ENCODE peak calls at places on chromosome 6, in five cellular contexts. R is astrocyte of the cerebellum, T is cardiac muscle cell, H is uterus, C is choroid plexus epithelial cell. D is an unnamed sample.

GRCh38 chr6:144202879-144203468 is 52.7 kb downstream of the STX11 start:
- DNase-seq in H (no peak), T (no peak), C (no peak), R (no peak), D (no peak)

GRCh38 chr6:1197309-1197708 is 114.6 kb upstream of the FOXQ1 start:
- DNase-seq in C (no peak), R (no peak), T (no peak), H (no peak), D (no peak)

GRCh38 chr6:51182884-51183283 is 364.2 kb downstream of the TFAP2B start:
- DNase-seq in H (no peak), R (no peak), T (no peak), C (no peak), D (no peak)

GRCh38 chr6:106163446-106163965 is 77.4 kb downstream of the PRDM1 start:
- DNase-seq in T (peak; percentile 39), H (peak; percentile 19), R (peak; percentile 50), C (peak; percentile 93), D (peak; percentile 38)

GRCh38 chr6:145278163-145278807 is 457.0 kb downstream of the EPM2A start:
- DNase-seq in H (no peak), R (no peak), T (no peak), C (peak; percentile 4), D (peak; percentile 23)

GRCh38 chr6:16721977-16722376 is 39.3 kb downstream of the ATXN1 start:
- DNase-seq in T (no peak), H (no peak), R (no peak), C (peak; percentile 65), D (no peak)

GRCh38 chr6:105507811-105508210 is 104.9 kb upstream of the PREP start:
- DNase-seq in H (no peak), C (no peak), T (no peak), R (no peak), D (no peak)

GRCh38 chr6:8237668-8238067 is 135.3 kb upstream of the EEF1E1 start:
- DNase-seq in C (no peak), R (no peak), H (no peak), T (peak; percentile 24), D (no peak)

GRCh38 chr6:46453221-46453620 is 38.0 kb downstream of the RCAN2 start:
- DNase-seq in H (no peak), R (peak; percentile 81), T (no peak), C (peak; percentile 85), D (peak; percentile 90)

GRCh38 chr6:159321267-159321666 is 152.1 kb downstream of the FNDC1 start:
- DNase-seq in C (no peak), T (no peak), H (no peak), R (no peak), D (no peak)

GRCh38 chr6:169145991-169146501 is 107.6 kb downstream of the THBS2 start:
- DNase-seq in H (no peak), T (no peak), R (no peak), C (peak; percentile 50), D (peak; percentile 56)

GRCh38 chr6:146850238-146850896 is 251.6 kb downstream of the ADGB start:
- DNase-seq in T (no peak), H (peak; percentile 19), C (peak; percentile 68), R (peak; percentile 24), D (no peak)

GRCh38 chr6:162627362-162627761 is 100.2 kb downstream of the PRKN start:
- DNase-seq in H (no peak), R (no peak), T (no peak), C (no peak), D (no peak)

GRCh38 chr6:125923371-125923877 is 33.1 kb upstream of the HINT3 start:
- DNase-seq in R (no peak), T (no peak), C (peak; percentile 56), H (no peak), D (no peak)

GRCh38 chr6:149560736-149561135 is 5.4 kb upstream of the GINM1 start:
- DNase-seq in C (peak; percentile 27), T (peak; percentile 13), R (no peak), H (no peak), D (no peak)

GRCh38 chr6:92635553-92636153 is 783.7 kb downstream of the EPHA7 start:
- DNase-seq in H (no peak), T (no peak), C (no peak), R (no peak), D (no peak)

GRCh38 chr6:8588176-8588575 is 152.8 kb upstream of the SLC35B3 start:
- DNase-seq in T (no peak), H (no peak), R (no peak), C (no peak), D (no peak)

GRCh38 chr6:165183071-165183470 is 126.3 kb downstream of the C6orf118 start:
- DNase-seq in C (no peak), H (no peak), R (no peak), T (no peak), D (no peak)
- H3K4me3 ChIP-seq in C (no peak overlapping the region), H (no peak overlapping the region), R (no peak overlapping the region), T (no peak overlapping the region), D (no peak overlapping the region)

GRCh38 chr6:134315974-134316391 is 1.9 kb downstream of the SGK1 start:
- DNase-seq in T (no peak), H (no peak), C (peak; percentile 40), R (no peak), D (no peak)
- H3K4me3 ChIP-seq in T (no peak overlapping the region), H (no peak overlapping the region), C (no peak overlapping the region), R (no peak overlapping the region), D (no peak overlapping the region)

GRCh38 chr6:18154507-18155272 is at the start of gene TPMT:
- DNase-seq in H (no peak), T (no peak), C (no peak), R (no peak), D (no peak)

GRCh38 chr6:18155273-18155863 is at the start of gene KDM1B:
- DNase-seq in C (peak; percentile 99), R (peak; percentile 95), H (peak; percentile 99), T (peak; percentile 99), D (peak; percentile 81)

GRCh38 chr6:18151801-18152200 is 3.1 kb downstream of the TPMT start:
- DNase-seq in R (no peak), C (no peak), T (no peak), H (no peak), D (no peak)

GRCh38 chr6:18155864-18156396 is 708 bp downstream of the KDM1B start:
- DNase-seq in T (peak; percentile 62), R (no peak), C (peak; percentile 52), H (peak; percentile 38), D (no peak)

GRCh38 chr6:18153311-18153703 is 1.6 kb downstream of the TPMT start:
- DNase-seq in C (no peak), R (no peak), H (no peak), T (no peak), D (no peak)
- H3K4me3 ChIP-seq in C (no peak overlapping the region), R (no peak overlapping the region), H (no peak overlapping the region), T (no peak overlapping the region), D (no peak overlapping the region)

GRCh38 chr6:10847684-10848083 is 9.3 kb upstream of the MAK start:
- DNase-seq in C (peak; percentile 26), T (no peak), H (no peak), R (no peak), D (no peak)
- H3K4me3 ChIP-seq in C (no peak overlapping the region), T (no peak overlapping the region), H (no peak overlapping the region), R (no peak overlapping the region), D (no peak overlapping the region)

DNA sequence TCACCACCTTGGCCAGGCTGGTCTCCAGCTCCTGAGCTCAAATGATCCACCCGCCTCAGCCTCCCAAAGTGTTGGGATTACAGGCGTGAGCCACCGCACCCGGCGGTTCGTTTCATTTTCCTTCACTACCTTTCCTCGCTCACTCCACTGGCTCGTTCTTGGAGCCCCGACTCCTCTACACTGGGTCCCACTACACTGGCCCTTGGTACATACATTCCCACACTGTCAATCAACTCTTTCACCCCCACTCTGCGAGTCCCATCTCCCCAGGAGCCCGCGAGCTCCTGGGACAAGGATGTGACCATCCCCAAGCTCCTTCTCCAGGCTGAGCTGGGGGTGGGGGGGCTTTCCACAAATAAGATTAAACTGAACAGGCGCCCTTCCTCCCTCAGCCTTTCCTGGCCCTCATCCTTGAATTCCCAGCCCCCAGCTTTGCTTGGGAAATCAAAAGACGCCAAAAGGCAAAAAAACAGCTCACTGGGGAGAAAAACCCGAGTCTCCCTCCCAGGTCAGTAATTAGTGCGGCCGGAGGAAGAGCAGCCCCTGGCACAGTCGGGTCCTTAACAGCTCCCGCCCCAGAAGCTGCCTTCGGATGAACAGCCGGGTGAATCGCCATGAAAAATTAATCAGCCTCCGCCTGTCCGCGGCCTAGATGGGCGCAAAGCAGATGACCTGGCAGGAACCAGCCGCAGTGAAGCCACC is 42.8 kb upstream of the LY86 start:
- DNase-seq in T (peak; percentile 2), C (no peak), H (no peak), R (no peak), D (no peak)
- H3K4me3 ChIP-seq in T (peak overlapping the region; percentile 22), C (peak overlapping the region; percentile 49), H (peak overlapping the region; percentile 37), R (peak overlapping the region; percentile 30), D (no peak overlapping the region)

GRCh38 chr6:2600363-2600762 is 150.4 kb downstream of the MYLK4 start:
- DNase-seq in T (no peak), C (no peak), R (no peak), H (no peak), D (no peak)
- H3K4me3 ChIP-seq in T (no peak overlapping the region), C (no peak overlapping the region), R (no peak overlapping the region), H (no peak overlapping the region), D (no peak overlapping the region)

DNA sequence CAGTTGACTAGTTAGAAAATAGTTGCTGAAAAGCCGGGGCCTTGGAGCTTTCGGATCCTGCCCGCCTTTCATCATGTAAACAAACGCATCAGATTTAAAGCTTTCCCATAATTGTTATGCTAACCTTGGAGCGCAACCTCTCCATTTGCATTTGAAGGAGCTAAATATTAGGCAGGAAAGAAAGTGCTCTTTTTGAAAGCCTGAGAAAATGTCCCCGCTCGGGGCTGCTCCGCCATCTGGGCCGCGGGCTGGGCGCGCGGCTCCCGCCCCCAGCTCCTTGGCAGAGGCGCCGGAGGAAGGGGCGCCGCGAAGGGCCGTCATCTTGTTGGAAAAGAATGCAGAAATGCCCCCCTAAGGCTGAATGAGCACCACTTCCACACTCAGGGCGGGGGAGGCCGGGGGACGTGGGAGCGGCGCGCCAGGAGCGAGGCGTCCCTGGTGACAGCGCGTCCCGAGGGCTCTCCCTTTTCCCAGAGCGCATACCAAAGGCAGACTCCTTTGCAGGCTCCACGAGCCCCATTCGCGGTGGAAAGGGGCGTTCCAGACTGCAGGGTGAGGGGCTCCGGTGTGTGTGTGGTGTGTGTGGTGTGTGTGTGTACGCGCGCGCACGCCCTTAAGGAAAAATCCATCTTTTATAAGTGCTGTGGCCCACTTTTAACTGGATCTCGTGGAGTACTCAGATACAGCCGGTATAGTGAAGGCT is 145.6 kb upstream of the ID4 start:
- DNase-seq in T (peak; percentile 66), H (no peak), R (no peak), C (peak; percentile 7), D (no peak)
- H3K4me3 ChIP-seq in T (peak overlapping the region; percentile 29), H (peak overlapping the region; percentile 44), R (peak overlapping the region; percentile 43), C (peak overlapping the region; percentile 48), D (peak overlapping the region; percentile 36)

D was measured in BJ.